ENCODE peak calls at places on chromosomes 6 and 20, in seven cellular contexts. L is Calu3, M is breast epithelium, Z is AG10803, B is nephron progenitor cell, Q is foreskin fibroblast, S is HFF-Myc. P is an unnamed sample.

GRCh38 chr6:22227824-22228610 is 68.8 kb downstream of the PRL start:
- DNase-seq in L (no peak), M (no peak), Z (peak; percentile 13), B (no peak), Q (no peak), S (no peak), P (no peak)

GRCh38 chr20:45779011-45779915 is 12.4 kb downstream of the WFDC3 start:
- DNase-seq in L (peak; percentile 95), M (peak; percentile 95), Z (peak; percentile 100), B (no peak), Q (peak; percentile 99), S (peak; percentile 98), P (peak; percentile 99)

GRCh38 chr6:64489760-64490159 is 854.2 kb downstream of the PHF3 start:
- DNase-seq in L (no peak), M (no peak), Z (no peak), B (no peak), Q (no peak), S (no peak), P (no peak)

GRCh38 chr6:129009856-129010255 is 126.9 kb downstream of the LAMA2 start:
- DNase-seq in L (no peak), M (no peak), Z (no peak), B (no peak), Q (no peak), S (no peak), P (no peak)

GRCh38 chr6:133099573-133099972 is 141.6 kb upstream of the EYA4 start:
- DNase-seq in L (peak; percentile 18), M (no peak), Z (peak; percentile 32), B (no peak), Q (peak; percentile 85), S (peak; percentile 90), P (peak; percentile 41)

GRCh38 chr6:56775498-56776166 is 132.9 kb upstream of the DST start:
- DNase-seq in L (no peak), M (no peak), Z (no peak), B (no peak), Q (no peak), S (no peak), P (no peak)

GRCh38 chr20:51712501-51713212 is 55.5 kb downstream of the ATP9A start:
- DNase-seq in L (peak; percentile 47), M (no peak), Z (peak; percentile 36), B (peak; percentile 64), Q (peak; percentile 57), S (no peak), P (no peak)

GRCh38 chr6:136549359-136550044 is 720 bp downstream of the MAP7 start:
- DNase-seq in L (peak; percentile 19), M (no peak), Z (no peak), B (peak; percentile 25), Q (peak; percentile 48), S (no peak), P (no peak)

GRCh38 chr6:2579241-2579761 is 171.4 kb downstream of the MYLK4 start:
- DNase-seq in L (no peak), M (no peak), Z (no peak), B (no peak), Q (peak; percentile 18), S (no peak), P (no peak)

GRCh38 chr6:44534291-44534690 is 146.8 kb downstream of the CDC5L start:
- DNase-seq in L (no peak), M (no peak), Z (no peak), B (no peak), Q (no peak), S (no peak), P (no peak)

GRCh38 chr6:81226957-81227356 is 525.5 kb downstream of the TENT5A start:
- DNase-seq in L (no peak), M (no peak), Z (no peak), B (no peak), Q (no peak), S (no peak), P (no peak)

GRCh38 chr6:74631558-74631957 is 574.3 kb downstream of the COL12A1 start:
- DNase-seq in L (no peak), M (no peak), Z (peak; percentile 30), B (no peak), Q (no peak), S (no peak), P (no peak)

DNA sequence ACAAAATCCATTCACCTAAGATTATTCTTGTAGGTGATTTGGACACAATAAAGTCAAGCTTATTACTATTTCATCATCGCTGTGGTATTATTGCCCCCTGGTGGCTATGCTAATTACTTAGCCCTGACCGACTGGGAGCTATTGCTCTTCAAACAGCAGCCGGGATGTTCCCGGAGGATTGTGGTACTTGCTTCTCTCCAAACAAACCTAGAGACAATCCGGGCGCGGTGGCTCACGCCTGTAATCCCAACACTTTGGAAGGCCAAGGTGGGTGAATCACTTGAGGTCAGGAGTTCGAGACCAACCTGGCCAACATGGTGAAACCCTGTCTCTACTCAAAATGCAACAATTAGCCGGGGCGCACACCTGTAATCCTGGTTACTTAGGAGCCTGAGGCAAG is 15.4 kb upstream of the STMND1 start:
- DNase-seq in L (peak; percentile 66), M (peak; percentile 55), Z (peak; percentile 78), B (peak; percentile 46), Q (peak; percentile 87), S (peak; percentile 65), P (peak; percentile 47)
- TF ChIP-seq CTCF in L (peak; percentile 55), M (peak; percentile 81), Z (peak; percentile 77), B (peak; percentile 55), Q (peak; percentile 54), S (peak; percentile 67), P (peak; percentile 56)

GRCh38 chr6:13453172-13453552 is 34.2 kb downstream of the GFOD1 start:
- DNase-seq in L (no peak), M (no peak), Z (no peak), B (no peak), Q (no peak), S (no peak), P (no peak)

GRCh38 chr6:13453771-13454251 is 33.6 kb downstream of the GFOD1 start:
- DNase-seq in L (peak; percentile 52), M (no peak), Z (no peak), B (no peak), Q (peak; percentile 54), S (no peak), P (no peak)

GRCh38 chr6:13455604-13456003 is 31.8 kb downstream of the GFOD1 start:
- DNase-seq in L (no peak), M (no peak), Z (no peak), B (no peak), Q (no peak), S (no peak), P (no peak)

GRCh38 chr6:13452346-13453171 is 34.8 kb downstream of the GFOD1 start:
- DNase-seq in L (no peak), M (no peak), Z (no peak), B (no peak), Q (peak; percentile 49), S (no peak), P (no peak)

DNA sequence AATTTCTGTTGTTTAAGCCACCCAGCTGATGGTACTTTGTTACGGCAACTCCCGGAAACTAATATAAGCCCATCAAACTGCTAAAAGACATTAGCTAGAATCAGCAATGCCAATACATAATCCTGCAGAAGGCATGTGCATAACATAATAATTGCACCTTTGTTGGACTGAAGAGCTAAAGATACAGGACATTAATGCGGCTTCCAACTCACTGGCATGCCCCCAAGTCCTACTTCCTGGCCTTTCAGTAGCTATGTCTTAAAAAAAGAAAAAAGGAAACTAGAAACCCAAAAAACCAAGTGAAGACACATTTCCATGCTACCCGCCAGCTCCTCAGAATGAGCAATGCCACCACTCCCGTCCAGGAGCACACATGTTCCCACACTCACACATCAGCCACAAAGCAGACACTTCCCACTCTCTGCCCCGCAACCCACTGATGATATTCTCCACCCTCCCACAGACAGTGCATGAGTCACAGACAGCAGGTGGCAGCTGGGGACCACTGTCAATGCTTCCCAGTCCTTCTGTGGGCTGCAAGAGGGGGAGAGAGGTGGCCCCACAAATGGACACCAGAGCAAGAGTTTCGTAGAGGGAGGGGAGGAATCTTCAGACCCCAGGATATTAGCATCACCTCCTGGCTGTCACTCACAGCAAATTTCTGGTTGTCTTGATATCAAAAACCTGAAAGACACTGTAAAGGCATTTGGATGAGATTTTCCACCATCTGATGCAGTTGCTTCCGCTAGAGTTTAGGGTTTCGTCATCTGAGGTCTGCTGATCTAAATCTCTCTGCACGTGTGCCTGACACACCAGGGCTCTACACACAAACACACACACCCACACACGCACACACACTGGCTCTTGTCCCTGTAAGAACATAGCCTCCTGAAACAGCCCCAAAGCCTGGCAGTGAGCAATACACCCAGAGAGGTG is 32.8 kb downstream of the GFOD1 start:
- DNase-seq in L (no peak), M (no peak), Z (peak; percentile 81), B (no peak), Q (peak; percentile 65), S (no peak), P (no peak)
- TF ChIP-seq CTCF in L (no peak), M (no peak), Z (no peak), B (no peak), Q (no peak), S (no peak), P (no peak)

GRCh38 chr20:63520939-63521601 is 505 bp downstream of the PPDPF start:
- DNase-seq in L (peak; percentile 98), M (peak; percentile 85), Z (peak; percentile 62), B (peak; percentile 69), Q (peak; percentile 85), S (no peak), P (peak; percentile 36)

GRCh38 chr20:63518946-63519764 is 1.4 kb upstream of the PPDPF start:
- DNase-seq in L (peak; percentile 1), M (no peak), Z (no peak), B (no peak), Q (no peak), S (no peak), P (no peak)

GRCh38 chr20:63518351-63518861 is 2.2 kb upstream of the PPDPF start:
- DNase-seq in L (no peak), M (no peak), Z (no peak), B (no peak), Q (no peak), S (no peak), P (no peak)

GRCh38 chr20:63520594-63520938 is at the start of gene PPDPF:
- DNase-seq in L (peak; percentile 90), M (peak; percentile 85), Z (peak; percentile 74), B (peak; percentile 87), Q (peak; percentile 92), S (no peak), P (peak; percentile 64)

DNA sequence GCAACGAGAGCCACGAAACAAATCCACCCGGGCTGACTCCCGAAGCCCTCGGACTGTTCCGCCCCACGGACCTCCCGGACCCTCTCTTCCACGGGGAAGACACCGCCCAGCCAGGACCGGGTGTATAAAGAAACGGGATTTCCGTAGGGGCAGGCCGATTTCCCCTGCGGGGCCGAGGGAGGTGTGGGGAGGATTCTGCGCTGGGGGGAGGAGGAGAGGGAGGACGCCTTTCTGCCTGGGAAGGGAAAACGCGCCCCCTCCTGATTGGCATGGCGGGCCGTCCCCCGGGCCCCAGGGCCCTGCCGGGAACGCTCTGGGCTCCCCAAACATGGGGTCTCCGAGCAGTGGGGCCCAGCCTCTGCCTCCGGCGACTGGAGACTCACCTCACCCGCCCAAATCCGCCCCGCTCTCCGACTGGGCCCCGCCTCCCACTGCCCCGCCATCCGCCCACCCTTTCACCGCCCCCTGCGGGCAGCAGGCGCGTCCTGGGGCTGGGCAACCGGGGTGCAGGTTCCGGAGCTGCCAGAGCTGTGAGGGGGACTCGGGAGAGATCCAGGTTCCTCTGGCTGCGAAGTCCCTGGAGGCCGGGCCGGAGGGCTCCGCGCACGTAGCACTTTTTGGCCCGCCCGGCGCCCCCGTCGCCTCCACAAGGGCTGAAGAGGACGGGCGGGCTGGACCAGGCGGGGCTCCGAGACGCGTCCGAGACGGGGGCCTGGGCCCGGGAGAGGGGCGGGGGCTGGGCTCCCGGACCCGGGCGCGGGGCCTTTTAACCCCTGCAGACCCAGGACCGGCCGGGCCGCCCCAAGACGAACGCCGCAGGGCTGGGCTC is 586 bp upstream of the PPDPF start:
- DNase-seq in L (peak; percentile 84), M (no peak), Z (peak; percentile 45), B (peak; percentile 76), Q (peak; percentile 74), S (no peak), P (no peak)
- TF ChIP-seq CTCF in L (peak; percentile 60), M (no peak), Z (peak; percentile 34), B (peak; percentile 8), Q (peak; percentile 20), S (peak; percentile 14), P (peak; percentile 30)

GRCh38 chr6:119720160-119720559 is 370.6 kb upstream of the MAN1A1 start:
- DNase-seq in L (no peak), M (no peak), Z (peak; percentile 6), B (no peak), Q (peak; percentile 4), S (no peak), P (no peak)
- TF ChIP-seq CTCF in L (no peak), M (no peak), Z (peak; percentile 42), B (no peak), Q (peak; percentile 17), S (peak; percentile 35), P (peak; percentile 10)

P was measured in AG09319.